ENCODE peak calls at places on chromosomes 5 and 9, in six cellular contexts. D is heart left ventricle; S is cardiac muscle cell; I is CD4-positive, CD25-positive, alpha-beta regulatory T cell; X is OCI-LY7; Y is dorsolateral prefrontal cortex. A is an unnamed sample.

GRCh38 chr9:91884746-91885687 is 65.0 kb downstream of the ROR2 start:
- DNase-seq in D (no peak), S (no peak), I (no peak), X (no peak), Y (no peak), A (no peak)

GRCh38 chr5:71767661-71768060 is 48.6 kb downstream of the CARTPT start:
- DNase-seq in D (no peak), S (no peak), I (no peak), X (no peak), Y (no peak), A (no peak)

GRCh38 chr9:112550531-112550930 is 63.9 kb downstream of the KIAA1958 start:
- DNase-seq in D (no peak), S (no peak), I (no peak), X (no peak), Y (no peak), A (peak; percentile 13)

GRCh38 chr9:83491995-83492394 is 46.2 kb downstream of the FRMD3 start:
- DNase-seq in D (no peak), S (no peak), I (no peak), X (no peak), Y (no peak), A (no peak)

GRCh38 chr5:96997265-96997859 is 61.5 kb downstream of the LNPEP start:
- DNase-seq in D (no peak), S (peak; percentile 66), I (peak; percentile 74), X (peak; percentile 70), Y (no peak), A (peak; percentile 52)

GRCh38 chr5:111854196-111854595 is 97.2 kb upstream of the NREP start:
- DNase-seq in D (no peak), S (no peak), I (no peak), X (no peak), Y (no peak), A (no peak)

GRCh38 chr9:132006657-132007370 is 72.9 kb downstream of the MED27 start:
- DNase-seq in D (no peak), S (no peak), I (peak; percentile 67), X (no peak), Y (no peak), A (no peak)

GRCh38 chr5:1010641-1011046 is 2.0 kb downstream of the NKD2 start:
- DNase-seq in D (peak; percentile 30), S (no peak), I (no peak), X (no peak), Y (peak; percentile 21), A (no peak)

GRCh38 chr5:124741711-124742496 is 4.5 kb downstream of the ZNF608 start:
- DNase-seq in D (no peak), S (peak; percentile 60), I (no peak), X (peak; percentile 44), Y (no peak), A (peak; percentile 93)

GRCh38 chr5:94057655-94058054 is 316.3 kb upstream of the POU5F2 start:
- DNase-seq in D (no peak), S (no peak), I (no peak), X (no peak), Y (no peak), A (no peak)

GRCh38 chr5:118554991-118555390 is 433.4 kb downstream of the DTWD2 start:
- DNase-seq in D (no peak), S (no peak), I (no peak), X (no peak), Y (no peak), A (no peak)

GRCh38 chr5:115565233-115565632 is 20.7 kb upstream of the FEM1C start:
- DNase-seq in D (no peak), S (no peak), I (no peak), X (no peak), Y (no peak), A (no peak)

GRCh38 chr9:87336914-87337333 is 160.7 kb upstream of the DAPK1 start:
- DNase-seq in D (no peak), S (peak; percentile 79), I (peak; percentile 41), X (peak; percentile 71), Y (no peak), A (peak; percentile 70)

GRCh38 chr5:120682851-120683250 is 218.8 kb downstream of the PRR16 start:
- DNase-seq in D (no peak), S (no peak), I (no peak), X (no peak), Y (no peak), A (no peak)

GRCh38 chr5:163318707-163319106 is 118.7 kb upstream of the CCNG1 start:
- DNase-seq in D (no peak), S (no peak), I (no peak), X (no peak), Y (no peak), A (no peak)

GRCh38 chr5:138953370-138954256 is 78.5 kb upstream of the LRRTM2 start:
- DNase-seq in D (peak; percentile 97), S (peak; percentile 62), I (peak; percentile 76), X (no peak), Y (peak; percentile 93), A (peak; percentile 77)

GRCh38 chr9:112371060-112371459 is 8.8 kb upstream of the HSDL2 start:
- DNase-seq in D (no peak), S (no peak), I (no peak), X (no peak), Y (no peak), A (no peak)

GRCh38 chr5:150409638-150410523 is 2.8 kb downstream of the CD74 start:
- DNase-seq in D (peak; percentile 85), S (peak; percentile 89), I (peak; percentile 78), X (peak; percentile 84), Y (peak; percentile 87), A (peak; percentile 95)

GRCh38 chr5:30103056-30104020 is 1090.1 kb upstream of the CDH6 start:
- DNase-seq in D (no peak), S (no peak), I (no peak), X (no peak), Y (no peak), A (no peak)

GRCh38 chr5:17185776-17186175 is 31.7 kb upstream of the BASP1 start:
- DNase-seq in D (peak; percentile 51), S (no peak), I (no peak), X (no peak), Y (no peak), A (no peak)

GRCh38 chr5:172906888-172907287 is 52.3 kb upstream of the RPL26L1 start:
- DNase-seq in D (no peak), S (peak; percentile 17), I (no peak), X (no peak), Y (no peak), A (no peak)

GRCh38 chr5:102536323-102536928 is 37.6 kb upstream of the SLCO6A1 start:
- DNase-seq in D (no peak), S (no peak), I (no peak), X (no peak), Y (no peak), A (no peak)

GRCh38 chr5:9604416-9604815 is 25.7 kb downstream of the TAS2R1 start:
- DNase-seq in D (no peak), S (no peak), I (no peak), X (no peak), Y (no peak), A (no peak)

GRCh38 chr5:88689662-88690351 is 193.2 kb downstream of the MEF2C start:
- DNase-seq in D (no peak), S (no peak), I (no peak), X (no peak), Y (peak; percentile 59), A (no peak)

DNA sequence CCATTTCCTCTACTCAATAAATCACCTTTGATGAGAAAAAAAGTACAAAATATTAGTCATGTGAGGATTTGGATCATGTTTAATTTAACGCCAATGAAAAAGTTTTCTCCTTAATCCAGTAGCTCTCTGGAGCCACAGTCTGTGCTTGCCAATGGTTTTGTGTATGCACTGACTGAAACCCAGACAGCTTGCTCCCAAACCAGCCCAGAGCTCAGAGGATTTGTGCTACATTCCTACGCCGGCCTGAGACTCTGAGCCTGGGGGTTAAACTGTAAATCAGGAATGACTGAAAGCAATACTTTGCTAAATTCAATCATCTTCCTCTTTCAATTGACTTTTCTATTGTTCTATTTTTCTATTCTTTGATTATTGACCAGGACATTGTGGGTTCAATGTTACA is 154.9 kb upstream of the ANKH start:
- DNase-seq in D (no peak), S (no peak), I (no peak), X (no peak), Y (no peak), A (no peak)
- H3K4me3 ChIP-seq in D (no peak overlapping the region), S (no peak overlapping the region), I (no peak overlapping the region), X (no peak overlapping the region), Y (no peak overlapping the region), A (no peak overlapping the region)

DNA sequence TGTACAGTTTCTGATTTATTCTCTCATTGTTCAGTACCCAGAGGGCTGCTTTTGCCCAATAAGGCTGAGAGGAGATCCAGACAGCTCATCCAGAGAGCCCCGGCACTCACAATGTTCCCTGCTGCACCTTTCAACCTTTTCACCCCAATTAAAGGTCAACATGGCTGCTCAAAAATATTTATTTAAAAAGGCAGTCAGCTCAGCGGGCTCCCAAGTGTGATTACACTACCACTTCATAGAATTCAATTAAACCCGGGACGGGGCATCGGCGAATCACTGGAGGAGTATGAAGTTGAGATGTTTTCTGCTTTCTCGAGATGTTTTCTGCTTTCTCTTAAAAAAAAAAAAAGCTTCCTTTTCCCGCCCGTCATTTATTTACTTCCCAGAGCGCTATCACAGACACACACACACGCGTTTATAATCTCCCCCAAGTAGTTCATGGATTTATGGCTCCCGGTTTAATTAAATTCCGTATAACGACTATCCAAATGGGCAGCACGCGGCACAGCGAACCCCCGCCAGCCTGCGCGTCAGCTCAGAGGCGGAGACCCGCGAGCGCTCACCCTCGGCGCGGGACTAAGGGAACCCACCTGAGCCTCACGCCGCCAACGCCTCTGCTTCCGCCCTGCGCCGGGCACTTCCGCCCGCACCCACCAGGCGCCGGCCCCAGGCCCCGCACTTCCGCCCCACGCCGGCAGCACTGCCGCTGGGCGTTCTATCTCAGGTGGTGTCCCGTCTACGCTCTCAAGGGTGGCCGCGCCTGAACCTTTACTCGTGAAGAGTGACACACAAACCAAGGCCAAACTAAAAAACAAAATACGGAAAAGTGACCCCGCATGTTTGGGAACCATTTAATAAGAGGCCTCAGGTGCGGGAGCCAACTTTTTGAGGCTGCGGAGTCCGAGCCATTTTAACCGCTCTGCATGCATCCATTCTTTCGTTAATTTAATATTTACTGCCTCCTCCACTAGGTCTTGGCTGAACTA is at the start of gene C5orf63:
- DNase-seq in D (peak; percentile 67), S (no peak), I (peak; percentile 90), X (peak; percentile 82), Y (peak; percentile 58), A (peak; percentile 69)
- H3K27ac ChIP-seq in D (peak within 1 kb of the TSS; percentile 62), S (no peak within 1 kb of the TSS), I (peak within 1 kb of the TSS; percentile 63), X (no peak within 1 kb of the TSS), Y (no peak within 1 kb of the TSS), A (peak within 1 kb of the TSS; percentile 51)

DNA sequence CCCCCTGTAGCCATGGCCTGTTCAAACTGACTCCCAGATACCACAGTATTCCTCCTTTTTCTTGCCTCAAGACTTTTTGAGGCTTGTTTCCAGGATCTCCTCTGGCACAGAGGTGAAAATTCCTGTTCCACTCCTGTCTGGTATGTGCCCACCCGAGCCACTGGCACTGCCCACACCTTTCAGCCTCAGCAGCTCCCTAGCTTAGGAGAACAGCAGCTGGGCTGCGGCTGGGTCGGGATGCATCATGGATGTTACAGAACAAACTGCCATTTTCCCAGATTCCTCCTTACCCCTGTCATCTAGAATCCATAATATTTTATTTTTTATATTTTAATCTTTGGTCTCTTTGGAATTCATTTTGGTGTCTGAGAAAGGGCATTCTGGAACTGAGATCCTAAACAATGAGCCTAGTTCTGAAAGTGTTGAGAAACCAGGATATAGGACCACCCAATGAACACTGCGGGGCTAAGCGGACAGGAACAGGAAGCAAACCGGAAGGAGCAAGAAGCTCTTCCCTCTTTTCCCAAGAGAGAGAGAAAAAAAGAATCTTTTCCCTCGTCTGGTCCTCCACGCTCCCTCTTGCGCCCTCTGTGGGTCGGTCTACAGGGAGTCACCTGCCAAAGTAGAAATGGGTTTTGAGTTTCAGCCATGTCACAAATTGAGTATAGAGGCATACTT is 12.5 kb downstream of the OR2S2 start:
- DNase-seq in D (peak; percentile 90), S (peak; percentile 86), I (peak; percentile 53), X (peak; percentile 63), Y (peak; percentile 64), A (peak; percentile 80)
- H3K4me3 ChIP-seq in D (peak overlapping the region; percentile 18), S (peak overlapping the region; percentile 11), I (peak overlapping the region; percentile 35), X (no peak overlapping the region), Y (peak overlapping the region; percentile 46), A (no peak overlapping the region)

GRCh38 chr9:124886866-124887492 is 25.0 kb downstream of the ARPC5L start:
- DNase-seq in D (no peak), S (no peak), I (no peak), X (no peak), Y (no peak), A (no peak)
- H3K27ac ChIP-seq in D (no peak overlapping the region), S (no peak overlapping the region), I (no peak overlapping the region), X (no peak overlapping the region), Y (no peak overlapping the region), A (no peak overlapping the region)